ENCODE peak calls at places on chromosome 15, in eight cellular contexts. One of them, this sample, is unnamed.

GRCh38 chr15:43329222-43329959 is 982 bp downstream of the LCMT2 start:
- DNase-seq in right lobe of liver: no peak
- DNase-seq in suprapubic skin: no peak
- DNase-seq in tibial nerve: no peak
- DNase-seq in sigmoid colon: peak
- DNase-seq in body of pancreas: no peak
- DNase-seq in NB4: peak
- DNase-seq in heart left ventricle: no peak
- DNase-seq in this sample: no peak

GRCh38 chr15:48370460-48370859 is 39.2 kb downstream of the DUT start:
- DNase-seq in tibial nerve: no peak
- DNase-seq in suprapubic skin: no peak
- DNase-seq in body of pancreas: no peak
- DNase-seq in sigmoid colon: no peak
- DNase-seq in right lobe of liver: no peak
- DNase-seq in NB4: peak
- DNase-seq in heart left ventricle: no peak
- DNase-seq in this sample: no peak

GRCh38 chr15:75368689-75369239 is 357 bp upstream of the MAN2C1 start:
- DNase-seq in body of pancreas: no peak
- DNase-seq in right lobe of liver: no peak
- DNase-seq in suprapubic skin: no peak
- DNase-seq in heart left ventricle: no peak
- DNase-seq in tibial nerve: no peak
- DNase-seq in NB4: no peak
- DNase-seq in sigmoid colon: no peak
- DNase-seq in this sample: no peak

GRCh38 chr15:67543348-67543718 is 830 bp downstream of the MAP2K5 start:
- DNase-seq in tibial nerve: no peak
- DNase-seq in NB4: no peak
- DNase-seq in suprapubic skin: no peak
- DNase-seq in body of pancreas: peak
- DNase-seq in heart left ventricle: no peak
- DNase-seq in sigmoid colon: no peak
- DNase-seq in right lobe of liver: no peak
- DNase-seq in this sample: no peak

GRCh38 chr15:99536422-99537033 is 29.3 kb upstream of the MEF2A start:
- DNase-seq in suprapubic skin: no peak
- DNase-seq in sigmoid colon: peak
- DNase-seq in NB4: no peak
- DNase-seq in heart left ventricle: peak
- DNase-seq in right lobe of liver: no peak
- DNase-seq in tibial nerve: no peak
- DNase-seq in body of pancreas: peak
- DNase-seq in this sample: peak

GRCh38 chr15:26197719-26198118 is 334.6 kb upstream of the ATP10A start:
- DNase-seq in body of pancreas: no peak
- DNase-seq in heart left ventricle: no peak
- DNase-seq in NB4: no peak
- DNase-seq in right lobe of liver: no peak
- DNase-seq in tibial nerve: no peak
- DNase-seq in sigmoid colon: no peak
- DNase-seq in suprapubic skin: no peak
- DNase-seq in this sample: no peak

GRCh38 chr15:74429784-74430141 is 4.0 kb downstream of the SEMA7A start:
- DNase-seq in body of pancreas: no peak
- DNase-seq in suprapubic skin: no peak
- DNase-seq in NB4: no peak
- DNase-seq in heart left ventricle: no peak
- DNase-seq in sigmoid colon: no peak
- DNase-seq in tibial nerve: no peak
- DNase-seq in right lobe of liver: no peak
- DNase-seq in this sample: no peak

GRCh38 chr15:27671794-27672438 is 427.2 kb downstream of the OCA2 start:
- DNase-seq in sigmoid colon: no peak
- DNase-seq in heart left ventricle: no peak
- DNase-seq in tibial nerve: no peak
- DNase-seq in body of pancreas: no peak
- DNase-seq in NB4: no peak
- DNase-seq in right lobe of liver: no peak
- DNase-seq in suprapubic skin: no peak
- DNase-seq in this sample: no peak

GRCh38 chr15:76366714-76367113 is 30.1 kb downstream of the ISL2 start:
- DNase-seq in heart left ventricle: no peak
- DNase-seq in tibial nerve: no peak
- DNase-seq in right lobe of liver: peak
- DNase-seq in suprapubic skin: no peak
- DNase-seq in body of pancreas: peak
- DNase-seq in sigmoid colon: no peak
- DNase-seq in NB4: no peak
- DNase-seq in this sample: no peak

GRCh38 chr15:92117301-92117731 is 263.8 kb downstream of the SLCO3A1 start:
- DNase-seq in tibial nerve: no peak
- DNase-seq in NB4: no peak
- DNase-seq in body of pancreas: no peak
- DNase-seq in sigmoid colon: no peak
- DNase-seq in suprapubic skin: no peak
- DNase-seq in right lobe of liver: no peak
- DNase-seq in heart left ventricle: no peak
- DNase-seq in this sample: no peak

GRCh38 chr15:71496336-71496955 is 313.9 kb upstream of the NR2E3 start:
- DNase-seq in body of pancreas: no peak
- DNase-seq in NB4: no peak
- DNase-seq in tibial nerve: no peak
- DNase-seq in suprapubic skin: no peak
- DNase-seq in sigmoid colon: no peak
- DNase-seq in heart left ventricle: no peak
- DNase-seq in right lobe of liver: no peak
- DNase-seq in this sample: no peak

GRCh38 chr15:29129903-29130302 is 139.7 kb downstream of the NSMCE3 start:
- DNase-seq in tibial nerve: no peak
- DNase-seq in body of pancreas: peak
- DNase-seq in right lobe of liver: peak
- DNase-seq in heart left ventricle: no peak
- DNase-seq in suprapubic skin: no peak
- DNase-seq in NB4: no peak
- DNase-seq in sigmoid colon: peak
- DNase-seq in this sample: no peak

GRCh38 chr15:38555686-38556334 is 8.8 kb downstream of the RASGRP1 start:
- DNase-seq in heart left ventricle: no peak
- DNase-seq in right lobe of liver: no peak
- DNase-seq in suprapubic skin: no peak
- DNase-seq in body of pancreas: no peak
- DNase-seq in tibial nerve: no peak
- DNase-seq in sigmoid colon: no peak
- DNase-seq in NB4: no peak
- DNase-seq in this sample: no peak

DNA sequence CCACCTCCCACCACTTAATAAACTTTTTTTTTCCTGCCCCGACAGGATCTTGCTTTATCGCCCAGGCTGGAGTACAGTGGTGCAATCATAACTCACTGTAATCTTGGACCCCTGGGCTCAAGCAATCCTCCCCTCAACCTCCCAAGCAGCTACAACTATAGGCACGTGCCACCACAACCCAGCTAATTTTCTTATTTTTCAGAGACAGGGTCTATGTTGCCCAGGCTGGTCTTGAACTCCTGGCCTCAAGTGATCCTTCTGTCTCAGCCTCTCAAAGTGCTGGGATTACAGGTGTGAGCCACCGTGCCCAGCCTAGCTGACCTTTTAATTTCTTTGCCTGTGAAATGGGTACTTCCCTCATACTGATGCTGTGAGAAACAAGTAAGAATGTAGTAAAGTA is 3.9 kb upstream of the C15orf40 start:
- DNase-seq in suprapubic skin: no peak
- DNase-seq in tibial nerve: no peak
- DNase-seq in sigmoid colon: no peak
- DNase-seq in heart left ventricle: no peak
- DNase-seq in body of pancreas: no peak
- DNase-seq in right lobe of liver: no peak
- DNase-seq in NB4: no peak
- DNase-seq in this sample: no peak
- TF ChIP-seq POLR2A in suprapubic skin: no peak
- TF ChIP-seq POLR2A in tibial nerve: no peak
- TF ChIP-seq POLR2A in sigmoid colon: no peak
- TF ChIP-seq POLR2A in heart left ventricle: no peak
- TF ChIP-seq POLR2A in body of pancreas: no peak
- TF ChIP-seq POLR2A in right lobe of liver: no peak
- TF ChIP-seq POLR2A in NB4: no peak
- TF ChIP-seq POLR2A in this sample: no peak

GRCh38 chr15:65789759-65790158 is 2.3 kb downstream of the DENND4A start:
- DNase-seq in tibial nerve: no peak
- DNase-seq in body of pancreas: no peak
- DNase-seq in heart left ventricle: no peak
- DNase-seq in suprapubic skin: no peak
- DNase-seq in sigmoid colon: no peak
- DNase-seq in NB4: no peak
- DNase-seq in right lobe of liver: no peak
- DNase-seq in this sample: no peak

GRCh38 chr15:65785151-65785550 is 6.9 kb downstream of the DENND4A start:
- DNase-seq in suprapubic skin: no peak
- DNase-seq in heart left ventricle: no peak
- DNase-seq in right lobe of liver: no peak
- DNase-seq in body of pancreas: no peak
- DNase-seq in sigmoid colon: no peak
- DNase-seq in NB4: no peak
- DNase-seq in tibial nerve: no peak
- DNase-seq in this sample: no peak

GRCh38 chr15:65789105-65789504 is 3.0 kb downstream of the DENND4A start:
- DNase-seq in right lobe of liver: no peak
- DNase-seq in body of pancreas: no peak
- DNase-seq in NB4: no peak
- DNase-seq in sigmoid colon: no peak
- DNase-seq in suprapubic skin: no peak
- DNase-seq in tibial nerve: no peak
- DNase-seq in heart left ventricle: no peak
- DNase-seq in this sample: no peak

GRCh38 chr15:65783872-65784271 is 8.2 kb downstream of the DENND4A start:
- DNase-seq in NB4: peak
- DNase-seq in tibial nerve: no peak
- DNase-seq in sigmoid colon: no peak
- DNase-seq in body of pancreas: no peak
- DNase-seq in suprapubic skin: no peak
- DNase-seq in right lobe of liver: no peak
- DNase-seq in heart left ventricle: no peak
- DNase-seq in this sample: no peak

DNA sequence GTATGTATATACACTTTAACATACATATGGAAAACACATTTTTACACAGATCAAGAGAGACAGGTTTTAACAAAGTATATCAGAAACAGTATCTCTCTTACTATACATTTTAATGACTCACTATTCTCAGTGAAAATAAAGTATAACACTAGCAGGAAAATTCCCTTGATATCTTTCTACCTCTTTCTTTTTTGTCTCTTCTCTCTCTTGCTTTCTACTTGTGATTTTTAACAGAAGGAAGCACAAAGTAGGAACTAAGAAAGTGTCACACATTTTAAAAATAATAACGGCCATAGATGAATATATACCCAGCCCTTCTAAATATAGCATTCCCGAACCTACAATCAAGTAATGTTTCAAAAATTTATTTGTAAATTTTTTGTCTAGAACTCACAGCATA is 4.8 kb downstream of the DENND4A start:
- DNase-seq in body of pancreas: no peak
- DNase-seq in heart left ventricle: no peak
- DNase-seq in sigmoid colon: no peak
- DNase-seq in suprapubic skin: no peak
- DNase-seq in tibial nerve: no peak
- DNase-seq in NB4: no peak
- DNase-seq in right lobe of liver: no peak
- DNase-seq in this sample: no peak
- H3K4me3 ChIP-seq in body of pancreas: no peak
- H3K4me3 ChIP-seq in heart left ventricle: no peak
- H3K4me3 ChIP-seq in sigmoid colon: no peak
- H3K4me3 ChIP-seq in suprapubic skin: peak
- H3K4me3 ChIP-seq in tibial nerve: no peak
- H3K4me3 ChIP-seq in NB4: no peak
- H3K4me3 ChIP-seq in right lobe of liver: no peak
- H3K4me3 ChIP-seq in this sample: no peak

GRCh38 chr15:58078591-58078990 is 13.1 kb upstream of the ALDH1A2 start:
- DNase-seq in NB4: no peak
- DNase-seq in right lobe of liver: no peak
- DNase-seq in tibial nerve: no peak
- DNase-seq in heart left ventricle: no peak
- DNase-seq in suprapubic skin: no peak
- DNase-seq in body of pancreas: no peak
- DNase-seq in sigmoid colon: no peak
- DNase-seq in this sample: no peak

GRCh38 chr15:58080398-58080797 is 14.9 kb upstream of the ALDH1A2 start:
- DNase-seq in right lobe of liver: no peak
- DNase-seq in body of pancreas: no peak
- DNase-seq in NB4: no peak
- DNase-seq in suprapubic skin: no peak
- DNase-seq in tibial nerve: no peak
- DNase-seq in heart left ventricle: no peak
- DNase-seq in sigmoid colon: no peak
- DNase-seq in this sample: no peak

GRCh38 chr15:58074452-58074851 is 8.9 kb upstream of the ALDH1A2 start:
- DNase-seq in suprapubic skin: no peak
- DNase-seq in right lobe of liver: no peak
- DNase-seq in sigmoid colon: no peak
- DNase-seq in body of pancreas: no peak
- DNase-seq in tibial nerve: no peak
- DNase-seq in NB4: no peak
- DNase-seq in heart left ventricle: no peak
- DNase-seq in this sample: no peak

GRCh38 chr15:58081446-58081845 is 15.9 kb upstream of the ALDH1A2 start:
- DNase-seq in heart left ventricle: no peak
- DNase-seq in NB4: no peak
- DNase-seq in suprapubic skin: no peak
- DNase-seq in body of pancreas: no peak
- DNase-seq in sigmoid colon: no peak
- DNase-seq in right lobe of liver: no peak
- DNase-seq in tibial nerve: no peak
- DNase-seq in this sample: no peak

DNA sequence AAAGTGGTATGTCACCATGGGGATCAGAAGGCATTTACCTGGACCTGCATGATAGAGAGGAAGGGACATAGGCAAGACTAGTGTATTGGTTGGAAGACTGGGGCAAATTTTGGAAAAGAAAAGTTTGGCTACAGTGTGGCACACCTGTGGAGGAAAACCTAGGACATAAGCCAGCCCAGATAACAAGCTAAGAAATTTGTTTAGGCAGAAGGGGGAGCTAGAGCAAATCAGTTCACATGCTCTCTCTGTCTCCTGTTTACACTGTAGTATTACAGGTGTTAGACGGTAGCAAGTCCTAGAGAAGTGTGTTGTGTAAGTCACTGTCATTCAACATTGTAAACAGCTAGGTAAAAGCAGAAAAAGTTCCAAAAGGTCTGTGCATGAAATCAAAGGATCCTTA is 11.9 kb upstream of the ALDH1A2 start:
- DNase-seq in heart left ventricle: no peak
- DNase-seq in NB4: no peak
- DNase-seq in right lobe of liver: no peak
- DNase-seq in sigmoid colon: no peak
- DNase-seq in body of pancreas: no peak
- DNase-seq in tibial nerve: no peak
- DNase-seq in suprapubic skin: no peak
- DNase-seq in this sample: no peak
- TF ChIP-seq CTCF in heart left ventricle: no peak
- TF ChIP-seq CTCF in NB4: no peak
- TF ChIP-seq CTCF in right lobe of liver: peak
- TF ChIP-seq CTCF in sigmoid colon: no peak
- TF ChIP-seq CTCF in body of pancreas: no peak
- TF ChIP-seq CTCF in tibial nerve: no peak
- TF ChIP-seq CTCF in suprapubic skin: no peak
- TF ChIP-seq CTCF in this sample: no peak

GRCh38 chr15:79962178-79962577 is 8.8 kb downstream of the BCL2A1 start:
- DNase-seq in sigmoid colon: no peak
- DNase-seq in heart left ventricle: no peak
- DNase-seq in right lobe of liver: no peak
- DNase-seq in body of pancreas: no peak
- DNase-seq in suprapubic skin: no peak
- DNase-seq in NB4: peak
- DNase-seq in tibial nerve: no peak
- DNase-seq in this sample: no peak
- TF ChIP-seq POLR2A in sigmoid colon: no peak
- TF ChIP-seq POLR2A in heart left ventricle: no peak
- TF ChIP-seq POLR2A in right lobe of liver: no peak
- TF ChIP-seq POLR2A in body of pancreas: no peak
- TF ChIP-seq POLR2A in suprapubic skin: no peak
- TF ChIP-seq POLR2A in NB4: no peak
- TF ChIP-seq POLR2A in tibial nerve: no peak
- TF ChIP-seq POLR2A in this sample: no peak